ENCODE peak calls at places on chromosomes 2 and 18, in nine cellular contexts. C is IMR-90, V is uterus, A is left ventricle myocardium inferior, U is HCT116, E is ascending aorta, G is tibial artery, J is pancreas, I is astrocyte. D is an unnamed sample. For H3K4me1, the result is how much of the 10 kb centered on the place peaks cover.

GRCh38 chr18:38369772-38370690 is 804.4 kb upstream of the CELF4 start:
- DNase-seq in I (no peak), J (no peak), A (no peak), C (no peak), G (no peak), E (no peak), V (no peak), U (no peak), D (no peak)

GRCh38 chr18:9859232-9859631 is 26.5 kb upstream of the TXNDC2 start:
- DNase-seq in V (no peak), E (no peak), J (no peak), G (no peak), U (no peak), A (no peak), I (no peak), C (no peak), D (no peak)

GRCh38 chr18:6576706-6577375 is 152.7 kb upstream of the ARHGAP28 start:
- DNase-seq in C (no peak), J (no peak), G (no peak), A (no peak), U (no peak), E (no peak), I (no peak), V (no peak), D (no peak)

GRCh38 chr2:54724560-54725342 is 1.3 kb downstream of the EML6 start:
- DNase-seq in I (no peak), U (no peak), G (no peak), E (no peak), V (peak), J (peak), C (no peak), A (peak), D (peak)

GRCh38 chr2:5409925-5410360 is 282.2 kb upstream of the SOX11 start:
- DNase-seq in A (no peak), C (no peak), I (no peak), V (no peak), J (no peak), U (no peak), G (no peak), E (no peak), D (no peak)

GRCh38 chr2:158928965-158929364 is 39.5 kb upstream of the TANC1 start:
- DNase-seq in C (no peak), E (no peak), U (no peak), A (no peak), J (no peak), V (no peak), I (no peak), G (no peak), D (no peak)

GRCh38 chr18:45760443-45761036 is 36.6 kb downstream of the SLC14A1 start:
- DNase-seq in J (no peak), C (peak), U (no peak), E (no peak), A (no peak), V (no peak), I (no peak), G (no peak), D (no peak)

GRCh38 chr2:177604291-177605065 is 211.9 kb downstream of the AGPS start:
- DNase-seq in I (peak), E (no peak), A (no peak), C (peak), J (no peak), V (peak), U (peak), G (peak), D (no peak)

GRCh38 chr2:161625314-161625919 is 1.2 kb downstream of the SLC4A10 start:
- DNase-seq in V (no peak), I (no peak), A (no peak), C (no peak), J (no peak), E (no peak), U (no peak), G (no peak), D (no peak)

GRCh38 chr2:239278941-239279365 is 121.9 kb downstream of the HDAC4 start:
- DNase-seq in G (peak), J (no peak), A (no peak), U (peak), I (peak), C (no peak), V (peak), E (no peak), D (no peak)

GRCh38 chr2:27622921-27623384 is 5.9 kb downstream of the CCDC121 start:
- DNase-seq in G (no peak), A (no peak), V (no peak), E (no peak), I (peak), U (no peak), J (no peak), C (peak), D (no peak)

GRCh38 chr2:218428846-218429558 is 10.1 kb downstream of the VIL1 start:
- DNase-seq in G (no peak), C (no peak), V (no peak), U (no peak), A (no peak), J (no peak), I (no peak), E (no peak), D (no peak)

GRCh38 chr2:165793161-165793778 is 777 bp downstream of the GALNT3 start:
- DNase-seq in G (no peak), I (peak), J (peak), E (no peak), C (no peak), V (no peak), A (no peak), U (peak), D (peak)

GRCh38 chr2:176188218-176188968 is at the start of gene HOXD1:
- DNase-seq in V (peak), C (no peak), A (no peak), J (peak), G (no peak), I (peak), E (no peak), U (no peak), D (no peak)

GRCh38 chr18:60686142-60686541 is 313.6 kb upstream of the MC4R start:
- DNase-seq in J (no peak), A (no peak), I (no peak), G (no peak), V (no peak), U (no peak), C (no peak), E (no peak), D (no peak)

DNA sequence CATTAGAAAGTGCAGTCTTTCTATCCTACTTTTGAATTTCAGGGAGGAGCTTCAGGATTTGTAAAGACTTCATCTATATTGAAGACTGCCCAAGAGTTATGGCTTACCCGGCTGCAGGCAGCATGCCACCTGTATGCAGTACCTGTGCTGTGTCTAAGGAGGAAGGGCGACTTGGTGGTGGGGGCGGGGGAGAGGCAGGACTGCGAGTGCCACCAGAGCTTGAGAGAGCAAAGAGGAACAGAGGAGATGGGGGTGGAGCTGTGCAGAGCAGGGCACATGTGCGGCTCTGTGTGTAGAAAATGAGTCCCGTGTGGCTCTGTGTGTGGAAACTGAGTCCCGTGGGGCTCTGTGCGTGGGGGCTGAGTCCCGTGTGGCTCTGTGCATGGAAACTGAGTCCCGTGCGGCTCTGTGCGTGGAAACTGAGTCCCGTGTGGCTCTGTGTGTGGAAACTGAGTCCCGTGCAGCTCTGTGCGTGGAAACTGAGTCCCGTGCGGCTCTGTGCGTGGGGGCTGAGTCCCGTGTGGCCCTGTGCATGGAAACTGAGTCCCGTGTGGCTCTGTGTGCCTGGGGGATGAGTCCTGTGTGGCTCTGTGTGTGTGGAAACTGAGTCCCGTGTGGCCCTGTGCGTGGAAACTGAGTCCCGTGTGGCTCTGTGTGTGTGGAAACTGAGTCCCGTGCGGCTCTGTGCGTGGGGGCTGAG is 43.2 kb downstream of the LDLRAD4 start:
- DNase-seq in V (no peak), U (no peak), J (no peak), C (no peak), I (no peak), A (no peak), E (no peak), G (peak), D (no peak)
- H3K4me1 ChIP-seq in V (under half), U (under half), J (under half), C (under half), I (under half), A (half or more), E (under half), G (under half), D (half or more)

GRCh38 chr2:196182439-196183171 is 11.2 kb upstream of the STK17B start:
- DNase-seq in E (no peak), A (no peak), V (no peak), C (no peak), J (no peak), I (no peak), G (no peak), U (no peak), D (no peak)
- H3K4me1 ChIP-seq in E (under half), A (under half), V (under half), C (under half), J (under half), I (under half), G (under half), U (under half), D (under half)

DNA sequence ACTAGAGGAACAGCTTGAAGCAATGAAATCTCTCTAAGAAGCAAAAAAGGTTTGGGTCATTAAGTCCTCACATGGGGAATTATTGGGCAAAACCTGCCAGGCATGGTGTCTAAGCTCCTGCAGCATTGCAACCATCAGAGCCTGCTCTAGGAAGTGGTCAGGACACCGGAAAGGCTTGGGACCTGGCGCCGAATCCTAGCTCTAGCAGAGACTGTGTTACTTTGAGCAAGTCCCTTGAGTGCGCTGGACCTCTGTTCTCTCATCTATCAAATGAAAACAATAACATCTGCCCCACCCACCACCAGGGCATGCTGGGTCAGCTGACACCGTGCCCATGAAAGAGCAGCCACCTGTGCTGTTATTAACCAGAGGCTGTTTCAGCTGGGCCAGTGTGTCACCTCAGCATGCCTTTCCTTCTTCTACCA is 6.3 kb downstream of the TMEM127 start:
- DNase-seq in C (no peak), E (no peak), G (no peak), V (no peak), U (no peak), J (peak), A (peak), I (no peak), D (no peak)
- H3K4me1 ChIP-seq in C (under half), E (under half), G (under half), V (under half), U (under half), J (under half), A (half or more), I (under half), D (half or more)

DNA sequence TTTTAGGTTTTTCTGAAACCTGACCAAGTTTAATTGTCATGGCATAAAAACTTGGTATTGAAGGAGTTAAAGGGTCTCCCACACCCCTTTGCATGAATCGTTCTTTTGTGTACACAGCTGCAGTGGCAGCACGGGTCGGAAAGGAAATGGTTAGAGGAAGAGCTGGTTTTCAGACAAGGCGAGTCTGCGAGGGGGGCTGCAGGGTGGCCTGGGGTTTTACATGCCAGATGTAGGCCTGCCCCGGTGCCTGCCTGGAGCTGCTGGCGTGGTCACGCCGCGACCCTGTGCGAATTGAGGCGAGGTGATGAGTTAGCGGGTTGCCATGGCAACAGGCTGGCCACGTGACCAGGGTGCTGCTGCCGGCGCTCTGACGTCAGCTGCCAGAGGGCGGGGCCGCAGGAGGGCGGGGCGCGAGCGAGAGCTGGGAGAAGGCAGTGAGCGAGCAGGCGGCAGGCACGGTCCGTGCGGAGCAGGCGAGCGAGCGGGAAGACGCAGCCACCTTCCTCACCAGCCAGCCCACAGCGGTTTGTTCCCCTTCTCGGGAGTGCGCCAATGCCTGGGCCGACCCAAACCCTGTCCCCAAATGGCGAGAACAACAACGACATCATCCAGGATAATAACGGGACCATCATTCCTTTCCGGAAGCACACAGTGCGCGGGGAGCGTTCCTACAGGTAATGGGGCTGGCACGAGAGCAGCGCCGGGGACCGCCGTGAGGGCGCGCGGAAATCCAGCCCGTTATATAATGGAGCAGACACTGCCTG is at the start of gene MAPRE2:
- DNase-seq in V (peak), A (peak), U (peak), I (peak), E (peak), G (peak), C (peak), J (peak), D (peak)
- H3K4me1 ChIP-seq in V (under half), A (half or more), U (under half), I (under half), E (under half), G (under half), C (under half), J (under half), D (under half)

GRCh38 chr2:128302011-128302743 is 16.5 kb downstream of the HS6ST1 start:
- DNase-seq in G (no peak), C (no peak), J (no peak), V (no peak), A (no peak), U (no peak), I (no peak), E (no peak), D (peak)

GRCh38 chr2:128300621-128301020 is 18.0 kb downstream of the HS6ST1 start:
- DNase-seq in C (peak), G (no peak), U (no peak), A (no peak), V (no peak), E (no peak), I (no peak), J (no peak), D (no peak)

GRCh38 chr2:128301021-128301420 is 17.6 kb downstream of the HS6ST1 start:
- DNase-seq in G (no peak), V (no peak), C (no peak), E (no peak), J (no peak), A (no peak), I (no peak), U (no peak), D (no peak)

GRCh38 chr2:128302744-128303067 is 16.0 kb downstream of the HS6ST1 start:
- DNase-seq in V (no peak), E (no peak), A (no peak), U (no peak), G (no peak), J (no peak), C (no peak), I (no peak), D (peak)

GRCh38 chr2:128301501-128301966 is 17.1 kb downstream of the HS6ST1 start:
- DNase-seq in A (no peak), J (no peak), I (peak), C (peak), G (no peak), E (no peak), V (no peak), U (no peak), D (peak)
- H3K4me1 ChIP-seq in A (under half), J (under half), I (under half), C (half or more), G (under half), E (under half), V (under half), U (under half), D (under half)

GRCh38 chr2:104849036-104849551 is 4.8 kb upstream of the POU3F3 start:
- DNase-seq in U (no peak), I (no peak), C (no peak), J (no peak), A (no peak), G (no peak), E (no peak), V (no peak), D (no peak)

GRCh38 chr2:104848526-104848925 is 5.4 kb upstream of the POU3F3 start:
- DNase-seq in G (no peak), I (no peak), J (no peak), E (no peak), V (no peak), U (no peak), A (no peak), C (no peak), D (no peak)

GRCh38 chr2:104846182-104846954 is 7.5 kb upstream of the POU3F3 start:
- DNase-seq in V (no peak), C (no peak), U (no peak), J (no peak), I (no peak), A (no peak), G (no peak), E (no peak), D (no peak)

GRCh38 chr2:104846955-104847820 is 6.7 kb upstream of the POU3F3 start:
- DNase-seq in J (no peak), V (no peak), G (no peak), E (no peak), C (no peak), I (no peak), U (no peak), A (no peak), D (no peak)

DNA sequence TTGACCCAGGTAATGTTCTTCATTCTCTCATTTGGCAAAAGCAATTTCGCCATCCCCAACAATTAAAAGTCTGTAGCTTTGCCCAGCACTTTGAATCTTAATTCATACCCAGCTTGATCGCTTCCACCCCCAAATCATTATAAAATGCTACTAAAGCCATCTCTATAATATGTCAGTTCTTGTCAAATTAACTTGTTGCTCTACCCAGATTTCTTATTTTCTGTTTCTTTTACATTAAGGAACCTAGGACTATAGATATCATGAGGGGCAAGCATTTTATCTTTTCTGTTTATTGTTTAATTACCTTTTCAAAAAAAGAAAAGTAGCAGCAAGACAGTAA is 6.1 kb upstream of the POU3F3 start:
- DNase-seq in I (no peak), G (no peak), J (no peak), E (no peak), U (no peak), C (no peak), A (no peak), V (no peak), D (no peak)
- H3K4me1 ChIP-seq in I (under half), G (under half), J (under half), E (under half), U (under half), C (under half), A (under half), V (under half), D (under half)

GRCh38 chr2:36569267-36569860 is 28.6 kb downstream of the FEZ2 start:
- DNase-seq in E (no peak), G (no peak), I (no peak), V (no peak), C (no peak), U (no peak), J (no peak), A (no peak), D (no peak)
- H3K4me1 ChIP-seq in E (under half), G (under half), I (under half), V (under half), C (under half), U (under half), J (under half), A (under half), D (under half)

DNA sequence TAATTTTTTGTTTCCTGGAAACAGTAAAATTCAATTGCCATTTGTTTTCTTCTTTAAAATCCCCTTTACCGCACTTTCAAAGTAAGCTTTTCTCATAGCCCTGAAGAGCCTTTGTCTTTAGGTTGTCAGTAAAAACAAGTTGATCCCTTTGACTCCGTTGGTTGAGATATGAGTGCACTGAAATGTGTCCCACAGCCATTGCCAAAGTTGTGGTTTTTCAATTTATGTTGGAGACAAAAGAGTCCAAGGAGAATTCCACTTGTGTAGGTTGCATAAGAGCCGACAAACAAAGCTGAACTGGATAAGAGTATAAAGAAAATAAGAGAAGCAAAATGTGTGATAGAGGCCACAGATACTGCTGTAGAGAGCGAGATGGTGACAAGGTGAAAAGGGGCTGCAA is 26.1 kb upstream of the HNMT start:
- DNase-seq in J (no peak), V (no peak), U (no peak), I (peak), G (no peak), E (no peak), C (peak), A (no peak), D (no peak)
- H3K4me1 ChIP-seq in J (under half), V (under half), U (under half), I (under half), G (under half), E (under half), C (under half), A (under half), D (under half)

DNA sequence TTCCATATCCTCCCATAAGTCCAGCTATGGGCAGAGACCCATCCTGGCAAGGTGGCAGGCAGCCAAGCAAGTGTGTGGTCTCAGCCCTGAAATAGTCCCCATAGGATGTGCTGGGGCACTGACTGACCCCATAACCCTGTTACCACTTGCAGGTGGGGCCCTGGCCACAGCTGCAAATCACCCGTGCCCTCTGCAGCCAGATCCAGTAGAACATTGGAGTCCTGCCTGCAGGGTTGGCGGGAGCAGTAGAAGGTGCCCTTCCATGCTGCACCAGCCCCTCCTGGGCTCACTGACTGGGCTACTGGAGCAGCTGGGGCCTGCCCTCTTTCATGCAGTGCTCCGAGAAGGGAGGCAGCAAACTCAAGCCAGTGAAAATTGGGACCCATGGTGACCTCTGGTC is 112.6 kb upstream of the MCFD2 start:
- DNase-seq in V (no peak), U (no peak), C (no peak), I (no peak), J (no peak), A (peak), E (no peak), G (no peak), D (peak)
- H3K4me1 ChIP-seq in V (under half), U (half or more), C (under half), I (under half), J (under half), A (half or more), E (under half), G (under half), D (half or more)

GRCh38 chr2:234533631-234534030 is 36.8 kb upstream of the ARL4C start:
- DNase-seq in V (no peak), C (no peak), E (no peak), J (no peak), G (no peak), I (no peak), U (no peak), A (no peak), D (no peak)

GRCh38 chr2:234537929-234538328 is 41.0 kb upstream of the ARL4C start:
- DNase-seq in J (no peak), A (no peak), C (no peak), E (no peak), I (no peak), G (no peak), V (no peak), U (no peak), D (no peak)

GRCh38 chr2:234535359-234535758 is 38.5 kb upstream of the ARL4C start:
- DNase-seq in G (no peak), J (no peak), E (no peak), V (no peak), A (no peak), C (no peak), I (no peak), U (no peak), D (no peak)

GRCh38 chr2:234534515-234534914 is 37.6 kb upstream of the ARL4C start:
- DNase-seq in E (no peak), I (no peak), G (no peak), C (no peak), U (no peak), A (no peak), J (no peak), V (no peak), D (no peak)

GRCh38 chr2:234536218-234536989 is 39.5 kb upstream of the ARL4C start:
- DNase-seq in G (no peak), C (no peak), A (no peak), E (no peak), U (no peak), V (no peak), I (no peak), J (no peak), D (no peak)
- H3K4me1 ChIP-seq in G (under half), C (under half), A (under half), E (under half), U (under half), V (under half), I (under half), J (under half), D (under half)

D was measured in heart right ventricle.